ENCODE peak calls at places on chromosomes 4 and X, in four cellular contexts. O, N, S and X are unnamed samples.
A peak's percentile ranks its signal among the peaks of the same experiment; 100 is the strongest.

GRCh38 chrX:118577041-118577440 is 81.4 kb downstream of the DOCK11 start:
- DNase-seq in O (no peak), N (no peak), S (no peak), X (no peak)

GRCh38 chr4:152032722-152033131 is 271.9 kb upstream of the GATB start:
- DNase-seq in O (no peak), N (peak; percentile 60), S (peak; percentile 91), X (no peak)

GRCh38 chr4:54764501-54764900 is 106.7 kb downstream of the KIT start:
- DNase-seq in O (no peak), N (no peak), S (no peak), X (no peak)

GRCh38 chr4:110878413-110878812 is 255.5 kb upstream of the PITX2 start:
- DNase-seq in O (no peak), N (no peak), S (peak; percentile 48), X (no peak)

GRCh38 chrX:41522071-41522470 is 74.9 kb downstream of the NYX start:
- DNase-seq in O (no peak), N (no peak), S (no peak), X (no peak)

GRCh38 chr4:124234771-124235170 is 477.8 kb downstream of the ANKRD50 start:
- DNase-seq in O (no peak), N (no peak), S (peak; percentile 74), X (no peak)

GRCh38 chrX:121987835-121988234 is 940.4 kb downstream of the GLUD2 start:
- DNase-seq in O (no peak), N (no peak), S (no peak), X (no peak)

GRCh38 chr4:153232768-153233167 is 28.5 kb downstream of the TRIM2 start:
- DNase-seq in O (peak; percentile 66), N (no peak), S (no peak), X (peak; percentile 13)

GRCh38 chr4:140099993-140100392 is 54.0 kb downstream of the MAML3 start:
- DNase-seq in O (peak; percentile 48), N (peak; percentile 57), S (no peak), X (no peak)

GRCh38 chr4:141435446-141436225 is 200.7 kb upstream of the IL15 start:
- DNase-seq in O (no peak), N (peak; percentile 59), S (peak; percentile 4), X (no peak)

GRCh38 chr4:71231073-71231752 is 107.6 kb upstream of the SLC4A4 start:
- DNase-seq in O (peak; percentile 89), N (peak; percentile 30), S (peak; percentile 66), X (no peak)

GRCh38 chr4:149050840-149051239 is 608.6 kb upstream of the NR3C2 start:
- DNase-seq in O (no peak), N (no peak), S (no peak), X (no peak)

GRCh38 chr4:56874166-56874565 is 33.5 kb upstream of the REST start:
- DNase-seq in O (no peak), N (no peak), S (no peak), X (no peak)

GRCh38 chr4:184395451-184395917 is 78.9 kb downstream of the IRF2 start:
- DNase-seq in O (no peak), N (no peak), S (no peak), X (peak; percentile 37)

GRCh38 chrX:153782324-153782723 is 1.5 kb downstream of the SRPK3 start:
- DNase-seq in O (no peak), N (no peak), S (no peak), X (no peak)

GRCh38 chr4:100261346-100261745 is 71.1 kb upstream of the DDIT4L start:
- DNase-seq in O (no peak), N (no peak), S (no peak), X (no peak)

GRCh38 chrX:120562569-120562926 is 1.8 kb upstream of the CUL4B start:
- DNase-seq in O (peak; percentile 3), N (no peak), S (no peak), X (no peak)

GRCh38 chrX:51697397-51697796 is 12.9 kb upstream of the CENPVL1 start:
- DNase-seq in O (no peak), N (no peak), S (no peak), X (no peak)

GRCh38 chr4:76601791-76602190 is 166.8 kb downstream of the SHROOM3 start:
- DNase-seq in O (no peak), N (peak; percentile 67), S (peak; percentile 75), X (peak; percentile 18)

GRCh38 chr4:10981611-10982010 is 297.0 kb upstream of the CLNK start:
- DNase-seq in O (no peak), N (no peak), S (no peak), X (no peak)

GRCh38 chr4:102569200-102569599 is 68.0 kb downstream of the NFKB1 start:
- DNase-seq in O (no peak), N (peak; percentile 64), S (peak; percentile 25), X (no peak)

GRCh38 chrX:107826286-107827136 is 845 bp downstream of the MID2 start:
- DNase-seq in O (peak; percentile 5), N (peak; percentile 52), S (peak; percentile 52), X (peak; percentile 9)

GRCh38 chr4:48047421-48047844 is 30.9 kb downstream of the NIPAL1 start:
- DNase-seq in O (no peak), N (no peak), S (no peak), X (peak; percentile 89)

GRCh38 chrX:133776072-133776471 is 209.3 kb downstream of the GPC3 start:
- DNase-seq in O (no peak), N (no peak), S (no peak), X (peak; percentile 1)

GRCh38 chrX:128927363-128927762 is 595.9 kb downstream of the SMARCA1 start:
- DNase-seq in O (no peak), N (no peak), S (no peak), X (no peak)

GRCh38 chr4:151716324-151716723 is 44.5 kb downstream of the GATB start:
- DNase-seq in O (no peak), N (no peak), S (no peak), X (no peak)

GRCh38 chrX:112270991-112271390 is 188.4 kb upstream of the TRPC5 start:
- DNase-seq in O (no peak), N (no peak), S (no peak), X (no peak)

GRCh38 chr4:70932984-70933383 is 30.8 kb downstream of the MOB1B start:
- DNase-seq in O (no peak), N (no peak), S (no peak), X (no peak)

GRCh38 chrX:54495814-54496516 is at the start of gene FGD1:
- DNase-seq in O (peak; percentile 70), N (peak; percentile 52), S (peak; percentile 56), X (peak; percentile 8)

GRCh38 chrX:568341-568740 is 62.2 kb upstream of the SHOX start:
- DNase-seq in O (no peak), N (no peak), S (no peak), X (no peak)

GRCh38 chr4:38160487-38161207 is 200.4 kb downstream of the PTTG2 start:
- DNase-seq in O (no peak), N (peak; percentile 99), S (peak; percentile 95), X (peak; percentile 81)

GRCh38 chr4:104064650-104065577 is 345.1 kb upstream of the TACR3 start:
- DNase-seq in O (peak; percentile 20), N (peak; percentile 28), S (peak; percentile 39), X (peak; percentile 83)

GRCh38 chr4:94530073-94530472 is 78.3 kb downstream of the PDLIM5 start:
- DNase-seq in O (no peak), N (peak; percentile 38), S (peak; percentile 46), X (no peak)